ENCODE peak calls at places on chromosomes 3 and 15, in eight cellular contexts. Q is testis, L is cardiac muscle cell, J is lower lobe of right lung, I is B cell, K is body of pancreas, G is fibroblast of pulmonary artery, H is WTC11. Z is an unnamed sample.

GRCh38 chr3:150146891-150147761 is 176.4 kb upstream of the PFN2 start:
- DNase-seq in Q (peak; percentile 48), L (peak; percentile 93), J (no peak), I (no peak), K (no peak), G (peak; percentile 91), H (no peak), Z (no peak)

GRCh38 chr15:43927203-43927602 is 100.4 kb downstream of the WDR76 start:
- DNase-seq in Q (no peak), L (no peak), J (no peak), I (no peak), K (no peak), G (no peak), H (no peak), Z (no peak)

GRCh38 chr15:66931768-66932633 is 133.4 kb upstream of the SMAD3 start:
- DNase-seq in Q (no peak), L (peak; percentile 73), J (no peak), I (no peak), K (peak; percentile 78), G (peak; percentile 73), H (peak; percentile 12), Z (no peak)

GRCh38 chr15:68730491-68731317 is 90.0 kb downstream of the ANP32A start:
- DNase-seq in Q (peak; percentile 56), L (peak; percentile 72), J (no peak), I (peak; percentile 42), K (peak; percentile 43), G (peak; percentile 68), H (peak; percentile 39), Z (no peak)

GRCh38 chr15:60781211-60781713 is 302.3 kb upstream of the ICE2 start:
- DNase-seq in Q (no peak), L (no peak), J (no peak), I (no peak), K (no peak), G (no peak), H (no peak), Z (no peak)

GRCh38 chr3:2628117-2628516 is 482.1 kb downstream of the IL5RA start:
- DNase-seq in Q (no peak), L (no peak), J (no peak), I (no peak), K (no peak), G (no peak), H (no peak), Z (no peak)

GRCh38 chr15:43441316-43441715 is 51.6 kb downstream of the TP53BP1 start:
- DNase-seq in Q (no peak), L (peak; percentile 59), J (no peak), I (no peak), K (no peak), G (peak; percentile 69), H (no peak), Z (no peak)

GRCh38 chr3:140942221-140943104 is 827 bp downstream of the SLC25A36 start:
- DNase-seq in Q (peak; percentile 73), L (peak; percentile 68), J (peak; percentile 76), I (peak; percentile 62), K (peak; percentile 65), G (peak; percentile 59), H (peak; percentile 79), Z (peak; percentile 53)

GRCh38 chr3:158489181-158489580 is 81.8 kb upstream of the MLF1 start:
- DNase-seq in Q (no peak), L (no peak), J (no peak), I (no peak), K (no peak), G (no peak), H (no peak), Z (no peak)

GRCh38 chr15:33698128-33698527 is 270.2 kb upstream of the CHRM5 start:
- DNase-seq in Q (no peak), L (no peak), J (no peak), I (no peak), K (no peak), G (no peak), H (no peak), Z (no peak)

GRCh38 chr15:33700695-33701303 is 267.5 kb upstream of the CHRM5 start:
- DNase-seq in Q (peak; percentile 85), L (peak; percentile 87), J (peak; percentile 59), I (peak; percentile 65), K (peak; percentile 63), G (peak; percentile 88), H (peak; percentile 87), Z (peak; percentile 54)

GRCh38 chr15:33699691-33700447 is 268.4 kb upstream of the CHRM5 start:
- DNase-seq in Q (no peak), L (peak; percentile 33), J (no peak), I (no peak), K (no peak), G (peak; percentile 41), H (no peak), Z (no peak)

GRCh38 chr15:33699145-33699544 is 269.2 kb upstream of the CHRM5 start:
- DNase-seq in Q (no peak), L (no peak), J (no peak), I (no peak), K (no peak), G (no peak), H (no peak), Z (no peak)

DNA sequence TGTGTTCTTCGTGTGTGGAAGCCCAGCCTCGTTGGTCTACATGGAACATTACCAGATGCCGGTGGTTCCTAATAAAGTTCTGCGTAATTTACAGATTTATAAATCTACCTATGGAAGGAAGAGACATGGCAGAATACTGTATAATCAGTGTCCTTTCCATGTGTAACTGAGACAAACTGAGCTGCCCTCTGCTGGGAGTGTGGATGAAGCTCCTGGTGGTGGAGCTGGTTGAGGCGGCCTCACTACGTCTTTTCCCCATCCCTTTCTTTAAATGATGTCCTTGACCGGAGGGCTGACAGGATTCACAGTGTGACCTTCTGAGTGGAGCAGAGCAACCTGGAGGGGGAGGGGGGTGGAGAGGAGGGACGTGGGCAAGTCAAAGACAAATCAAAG is 267.0 kb upstream of the CHRM5 start:
- DNase-seq in Q (no peak), L (no peak), J (no peak), I (no peak), K (no peak), G (no peak), H (no peak), Z (no peak)
- TF ChIP-seq CTCF in Q (no peak), L (no peak), J (no peak), I (no peak), K (no peak), G (peak; percentile 6), H (no peak), Z (no peak)

DNA sequence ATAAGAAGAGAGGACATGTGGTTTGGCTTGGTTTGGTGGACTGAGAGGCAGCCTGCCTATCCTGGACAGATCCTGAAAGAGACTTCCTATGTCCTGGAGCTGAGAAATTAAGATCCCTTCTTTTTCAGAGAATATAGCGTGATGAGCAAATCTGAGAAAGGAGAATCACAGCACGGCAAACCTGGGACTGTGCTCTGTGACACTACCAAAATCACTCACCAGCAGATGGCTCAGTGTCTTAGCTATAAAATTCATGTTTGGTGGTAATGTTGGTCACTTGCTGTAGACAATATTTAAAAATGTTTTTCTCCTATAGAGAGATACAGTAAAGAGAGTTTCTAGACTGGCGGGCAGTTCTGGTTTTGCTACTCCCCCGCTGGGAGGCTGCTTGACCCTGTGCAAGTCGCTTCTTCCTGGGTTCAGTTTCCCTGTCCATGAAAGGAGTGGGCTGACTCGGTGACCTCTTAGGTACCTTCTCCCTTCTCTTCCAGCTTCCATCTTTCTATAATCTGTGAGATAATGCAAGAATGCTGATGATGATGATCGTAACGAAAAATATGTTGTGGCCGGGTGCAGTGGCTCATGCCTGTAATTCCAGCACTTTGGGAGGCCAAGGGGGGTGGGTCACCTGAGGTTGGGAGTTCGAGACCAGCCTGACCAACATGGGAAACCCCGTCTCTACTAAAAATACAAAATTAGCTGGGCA is 7.6 kb upstream of the HES1 start:
- DNase-seq in Q (no peak), L (peak; percentile 17), J (no peak), I (no peak), K (no peak), G (no peak), H (no peak), Z (no peak)
- TF ChIP-seq CTCF in Q (no peak), L (no peak), J (no peak), I (no peak), K (no peak), G (no peak), H (no peak), Z (no peak)

DNA sequence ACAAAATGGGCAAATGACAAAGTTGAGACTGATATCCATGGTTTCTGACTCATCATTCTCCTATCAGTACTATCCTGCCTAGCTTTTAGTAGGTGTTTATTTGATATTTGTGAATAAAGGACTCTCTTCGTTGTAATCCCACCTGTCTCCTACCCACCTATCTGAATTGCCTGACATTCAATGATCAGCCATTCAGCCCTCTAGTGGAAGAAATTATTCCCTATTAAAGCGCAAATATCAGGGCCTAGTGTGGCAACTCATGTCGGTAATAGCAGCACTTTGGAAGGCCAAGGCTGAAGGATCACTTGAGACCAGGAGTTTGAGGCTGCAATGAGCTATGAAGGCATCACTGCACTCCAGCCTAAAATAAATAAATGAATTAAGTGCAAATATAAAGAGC is 195.7 kb upstream of the SETMAR start:
- DNase-seq in Q (no peak), L (no peak), J (no peak), I (no peak), K (no peak), G (no peak), H (no peak), Z (no peak)
- TF ChIP-seq CTCF in Q (no peak), L (no peak), J (no peak), I (no peak), K (no peak), G (no peak), H (no peak), Z (no peak)

GRCh38 chr3:157111578-157111977 is 48.4 kb downstream of the CCNL1 start:
- DNase-seq in Q (no peak), L (peak; percentile 87), J (no peak), I (no peak), K (no peak), G (peak; percentile 52), H (no peak), Z (no peak)

GRCh38 chr3:157112536-157112935 is 47.4 kb downstream of the CCNL1 start:
- DNase-seq in Q (no peak), L (peak; percentile 66), J (no peak), I (no peak), K (no peak), G (peak; percentile 55), H (no peak), Z (no peak)

GRCh38 chr3:157115069-157116006 is 44.6 kb downstream of the CCNL1 start:
- DNase-seq in Q (no peak), L (peak; percentile 57), J (no peak), I (no peak), K (no peak), G (peak; percentile 50), H (no peak), Z (no peak)

GRCh38 chr3:157116017-157116416 is 43.9 kb downstream of the CCNL1 start:
- DNase-seq in Q (no peak), L (no peak), J (no peak), I (no peak), K (no peak), G (no peak), H (no peak), Z (no peak)

DNA sequence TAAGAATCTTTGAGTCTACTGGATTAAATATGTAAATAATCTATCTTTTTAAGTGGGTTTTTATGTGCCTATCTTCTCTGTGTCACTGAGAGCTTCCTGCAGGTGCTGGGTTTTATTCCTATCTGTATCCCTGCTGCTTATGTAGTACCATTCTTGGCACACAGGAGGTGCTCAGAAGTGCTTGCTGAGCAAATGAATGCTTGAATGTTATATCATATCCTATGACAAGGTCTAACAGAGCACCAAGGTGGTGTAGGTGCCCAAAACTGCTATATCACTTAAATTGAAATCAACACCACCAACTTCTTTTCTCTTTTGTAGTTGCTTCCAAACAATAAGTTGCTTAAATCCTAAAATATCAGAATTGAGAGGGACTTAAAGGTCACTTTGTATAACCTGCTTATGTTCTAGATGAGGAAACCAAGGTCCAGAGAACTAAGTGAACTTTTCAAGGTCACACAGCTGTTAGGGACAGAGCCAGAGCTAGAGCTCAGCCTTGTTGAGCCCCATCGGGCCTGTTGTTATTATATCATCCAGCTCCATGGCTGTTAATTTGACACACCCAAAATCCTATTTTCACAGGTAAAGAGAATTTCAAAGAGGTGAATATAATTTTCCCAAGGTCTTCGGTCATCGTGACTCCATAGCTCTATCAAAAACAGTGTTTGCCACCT is 46.0 kb downstream of the CCNL1 start:
- DNase-seq in Q (no peak), L (no peak), J (no peak), I (no peak), K (no peak), G (no peak), H (no peak), Z (no peak)
- TF ChIP-seq CTCF in Q (no peak), L (peak; percentile 3), J (no peak), I (no peak), K (peak; percentile 17), G (no peak), H (no peak), Z (no peak)

Z was measured in CD14-positive monocyte.